ENCODE peak calls at places on chromosome 1, in ten cellular contexts. E, Q, Z, A, J, W, P, K, R and L are unnamed samples.

GRCh38 chr1:157956754-157957153 is 36.7 kb upstream of the KIRREL1 start:
- DNase-seq in E (no peak), Q (no peak), Z (no peak), A (no peak), J (no peak), W (no peak), P (no peak), K (no peak), R (no peak), L (no peak)

GRCh38 chr1:209511169-209511568 is 72.3 kb upstream of the CAMK1G start:
- DNase-seq in E (no peak), Q (no peak), Z (no peak), A (no peak), J (no peak), W (no peak), P (no peak), K (no peak), R (no peak), L (no peak)

GRCh38 chr1:18557621-18558465 is 72.8 kb upstream of the PAX7 start:
- DNase-seq in E (peak; percentile 6), Q (no peak), Z (peak; percentile 39), A (no peak), J (no peak), W (peak; percentile 55), P (no peak), K (no peak), R (no peak), L (no peak)

GRCh38 chr1:210496063-210496462 is 167.4 kb downstream of the HHAT start:
- DNase-seq in E (no peak), Q (peak; percentile 67), Z (no peak), A (peak; percentile 40), J (no peak), W (no peak), P (peak; percentile 10), K (peak; percentile 10), R (no peak), L (peak; percentile 32)

GRCh38 chr1:93021539-93022134 is 57.4 kb upstream of the MTF2 start:
- DNase-seq in E (peak; percentile 69), Q (no peak), Z (no peak), A (no peak), J (no peak), W (no peak), P (peak; percentile 71), K (peak; percentile 32), R (no peak), L (no peak)

GRCh38 chr1:65001238-65001792 is 35.0 kb upstream of the JAK1 start:
- DNase-seq in E (no peak), Q (peak; percentile 73), Z (peak; percentile 75), A (peak; percentile 91), J (peak; percentile 40), W (peak; percentile 82), P (peak; percentile 91), K (no peak), R (peak; percentile 86), L (peak; percentile 35)

GRCh38 chr1:3555131-3555920 is 56.0 kb downstream of the MEGF6 start:
- DNase-seq in E (no peak), Q (no peak), Z (no peak), A (no peak), J (no peak), W (no peak), P (no peak), K (no peak), R (no peak), L (no peak)

GRCh38 chr1:33149453-33150190 is 32.2 kb downstream of the TRIM62 start:
- DNase-seq in E (peak; percentile 91), Q (no peak), Z (peak; percentile 50), A (no peak), J (no peak), W (peak; percentile 60), P (no peak), K (no peak), R (no peak), L (no peak)

GRCh38 chr1:64950284-64950809 is 16.0 kb downstream of the JAK1 start:
- DNase-seq in E (no peak), Q (no peak), Z (no peak), A (no peak), J (no peak), W (no peak), P (no peak), K (no peak), R (no peak), L (no peak)

GRCh38 chr1:68788762-68789161 is 291.9 kb upstream of the DEPDC1 start:
- DNase-seq in E (no peak), Q (no peak), Z (no peak), A (no peak), J (no peak), W (no peak), P (no peak), K (no peak), R (no peak), L (no peak)

GRCh38 chr1:88920845-88921244 is 29.5 kb upstream of the GTF2B start:
- DNase-seq in E (no peak), Q (no peak), Z (no peak), A (no peak), J (no peak), W (no peak), P (no peak), K (no peak), R (no peak), L (no peak)

GRCh38 chr1:28256197-28256827 is 3.0 kb upstream of the SESN2 start:
- DNase-seq in E (no peak), Q (no peak), Z (no peak), A (no peak), J (no peak), W (no peak), P (no peak), K (no peak), R (no peak), L (no peak)

GRCh38 chr1:3917761-3918160 is 17.7 kb upstream of the C1orf174 start:
- DNase-seq in E (no peak), Q (no peak), Z (no peak), A (peak; percentile 9), J (no peak), W (peak; percentile 24), P (no peak), K (no peak), R (no peak), L (no peak)

GRCh38 chr1:230747886-230748800 is 955 bp downstream of the CAPN9 start:
- DNase-seq in E (no peak), Q (no peak), Z (no peak), A (no peak), J (no peak), W (no peak), P (no peak), K (no peak), R (peak; percentile 57), L (no peak)

GRCh38 chr1:198788561-198789064 is 149.8 kb downstream of the PTPRC start:
- DNase-seq in E (peak; percentile 29), Q (peak; percentile 61), Z (no peak), A (no peak), J (no peak), W (peak; percentile 32), P (peak; percentile 68), K (no peak), R (no peak), L (no peak)
- TF ChIP-seq CTCF in E (peak; percentile 52), Q (peak; percentile 65), Z (no peak), A (no peak), J (no peak), W (peak; percentile 22), P (peak; percentile 37), K (peak; percentile 21), R (no peak), L (no peak)

GRCh38 chr1:55211456-55211855 is 3.7 kb downstream of the USP24 start:
- DNase-seq in E (no peak), Q (no peak), Z (no peak), A (no peak), J (no peak), W (no peak), P (no peak), K (no peak), R (no peak), L (no peak)
- H3K4me3 ChIP-seq in E (peak overlapping the region; percentile 95), Q (no peak overlapping the region), Z (no peak overlapping the region), A (peak overlapping the region; percentile 86), J (no peak overlapping the region), W (peak overlapping the region; percentile 13), P (no peak overlapping the region), K (no peak overlapping the region), R (no peak overlapping the region), L (no peak overlapping the region)

GRCh38 chr1:94234615-94235014 is 2.8 kb downstream of the ARHGAP29 start:
- DNase-seq in E (no peak), Q (no peak), Z (no peak), A (no peak), J (no peak), W (no peak), P (no peak), K (no peak), R (no peak), L (no peak)

GRCh38 chr1:94236021-94236491 is 1.3 kb downstream of the ARHGAP29 start:
- DNase-seq in E (peak; percentile 47), Q (no peak), Z (no peak), A (no peak), J (no peak), W (no peak), P (peak; percentile 61), K (no peak), R (no peak), L (no peak)

GRCh38 chr1:94235189-94236020 is 2.0 kb downstream of the ARHGAP29 start:
- DNase-seq in E (peak; percentile 46), Q (no peak), Z (no peak), A (no peak), J (no peak), W (no peak), P (peak; percentile 31), K (no peak), R (no peak), L (no peak)

GRCh38 chr1:94237291-94238226 is at the start of gene ARHGAP29:
- DNase-seq in E (peak; percentile 94), Q (peak; percentile 74), Z (peak; percentile 85), A (peak; percentile 92), J (peak; percentile 84), W (peak; percentile 89), P (peak; percentile 75), K (no peak), R (peak; percentile 85), L (no peak)

GRCh38 chr1:94236630-94237290 is 624 bp downstream of the ARHGAP29 start:
- DNase-seq in E (peak; percentile 43), Q (no peak), Z (peak; percentile 34), A (peak; percentile 32), J (peak; percentile 35), W (no peak), P (peak; percentile 56), K (no peak), R (no peak), L (no peak)
- TF ChIP-seq CTCF in E (peak; percentile 27), Q (peak; percentile 51), Z (no peak), A (no peak), J (no peak), W (no peak), P (peak; percentile 36), K (peak; percentile 14), R (no peak), L (peak; percentile 23)

DNA sequence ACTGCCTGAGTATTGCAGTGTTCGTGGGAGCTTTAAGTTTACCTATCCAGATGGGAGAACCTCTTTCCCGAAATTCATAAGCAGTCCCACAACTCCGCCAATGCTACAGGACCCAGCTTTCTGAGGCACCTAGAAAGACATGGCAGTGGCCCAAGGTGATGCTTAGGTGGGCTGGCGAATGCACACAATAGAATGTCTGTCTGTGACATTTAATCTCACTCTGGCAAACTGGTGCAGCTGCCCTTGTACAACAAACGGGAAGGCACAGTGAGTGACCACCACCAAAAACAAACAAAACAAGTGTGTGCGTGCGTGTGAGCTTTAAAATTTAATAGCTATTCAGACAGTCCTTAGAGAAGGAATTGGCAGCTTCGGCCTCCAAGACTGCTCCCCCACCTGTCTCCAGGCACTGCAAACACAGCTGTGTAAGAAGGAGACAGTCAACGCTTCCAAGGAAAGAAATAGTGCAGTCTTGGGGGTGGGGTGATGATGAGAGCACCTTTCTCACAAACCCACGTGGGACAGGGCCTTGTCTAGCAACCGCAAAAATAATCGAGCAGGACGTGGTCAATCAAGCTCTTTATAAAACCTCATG is 84.3 kb downstream of the TM2D1 start:
- DNase-seq in E (no peak), Q (no peak), Z (no peak), A (no peak), J (no peak), W (no peak), P (no peak), K (no peak), R (no peak), L (no peak)
- H3K4me3 ChIP-seq in E (no peak overlapping the region), Q (no peak overlapping the region), Z (no peak overlapping the region), A (no peak overlapping the region), J (no peak overlapping the region), W (no peak overlapping the region), P (no peak overlapping the region), K (no peak overlapping the region), R (no peak overlapping the region), L (no peak overlapping the region)